ENCODE peak calls at places on chromosomes 1 and 21, in eight cellular contexts. A is foreskin fibroblast; Y is cardiac fibroblast; I is hepatocyte; H is coronary artery; O is AG10803; R is SJSA1; X is CD8-positive, alpha-beta memory T cell. C is an unnamed sample.

GRCh38 chr1:184036517-184036949 is 995 bp downstream of the COLGALT2 start:
- DNase-seq in X (no peak), A (no peak), Y (peak), I (no peak), H (no peak), O (peak), R (peak), C (no peak)

GRCh38 chr21:18522181-18522771 is 118.7 kb upstream of the TMPRSS15 start:
- DNase-seq in R (no peak), O (no peak), A (no peak), H (no peak), X (no peak), Y (no peak), I (peak), C (peak)

GRCh38 chr1:64195089-64195410 is 8.4 kb upstream of the UBE2U start:
- DNase-seq in X (no peak), H (no peak), R (no peak), A (no peak), I (no peak), O (peak), Y (no peak), C (no peak)

GRCh38 chr1:247681288-247681897 is 1.9 kb upstream of the OR13G1 start:
- DNase-seq in Y (peak), O (peak), A (no peak), I (peak), X (no peak), R (no peak), H (no peak), C (peak)

GRCh38 chr1:77639056-77639455 is 43.4 kb downstream of the ZZZ3 start:
- DNase-seq in A (peak), O (peak), R (peak), H (no peak), X (no peak), I (no peak), Y (peak), C (peak)

GRCh38 chr1:1283821-1284220 is 3.6 kb downstream of the SCNN1D start:
- DNase-seq in H (no peak), X (no peak), Y (no peak), I (no peak), R (no peak), A (no peak), O (no peak), C (no peak)

GRCh38 chr21:45537111-45537745 is 5.0 kb downstream of the SLC19A1 start:
- DNase-seq in H (no peak), X (no peak), R (no peak), O (no peak), I (no peak), A (no peak), Y (no peak), C (no peak)

GRCh38 chr1:93518516-93518915 is 70.6 kb downstream of the FNBP1L start:
- DNase-seq in R (no peak), O (peak), A (no peak), Y (no peak), X (no peak), H (no peak), I (no peak), C (no peak)

GRCh38 chr1:201742955-201743805 is 85.8 kb upstream of the IPO9 start:
- DNase-seq in H (no peak), X (no peak), R (no peak), I (no peak), Y (no peak), A (no peak), O (peak), C (no peak)

GRCh38 chr1:227210604-227211003 is 107.7 kb downstream of the CDC42BPA start:
- DNase-seq in Y (no peak), X (no peak), A (no peak), H (no peak), O (no peak), R (no peak), I (no peak), C (no peak)

GRCh38 chr1:47618830-47619229 is 181.0 kb downstream of the FOXD2 start:
- DNase-seq in X (no peak), I (no peak), Y (no peak), A (no peak), R (no peak), O (no peak), H (peak), C (no peak)

GRCh38 chr1:26820784-26821269 is 5.7 kb upstream of the ZDHHC18 start:
- DNase-seq in I (no peak), H (no peak), R (no peak), Y (no peak), O (no peak), X (no peak), A (no peak), C (no peak)

GRCh38 chr1:8370046-8370881 is 52.4 kb downstream of the SLC45A1 start:
- DNase-seq in I (no peak), H (peak), R (peak), A (no peak), O (peak), X (no peak), Y (no peak), C (peak)

GRCh38 chr1:212782422-212783154 is 9.0 kb downstream of the NSL1 start:
- DNase-seq in Y (peak), X (no peak), H (no peak), A (peak), R (peak), O (peak), I (peak), C (peak)

GRCh38 chr1:175633801-175634200 is 109.6 kb downstream of the TNR start:
- DNase-seq in R (no peak), X (no peak), A (no peak), I (no peak), O (no peak), H (no peak), Y (no peak), C (no peak)

GRCh38 chr1:90579212-90579802 is 137.8 kb downstream of the BARHL2 start:
- DNase-seq in H (no peak), R (peak), X (no peak), O (peak), I (peak), A (peak), Y (peak), C (peak)

GRCh38 chr1:101769520-101769919 is 227.2 kb downstream of the OLFM3 start:
- DNase-seq in H (no peak), O (no peak), Y (peak), I (peak), A (no peak), R (no peak), X (no peak), C (peak)

GRCh38 chr1:50700226-50701020 is 259.6 kb downstream of the FAF1 start:
- DNase-seq in Y (no peak), A (no peak), O (no peak), I (no peak), X (no peak), R (no peak), H (no peak), C (no peak)

GRCh38 chr1:178706467-178706866 is 18.6 kb upstream of the RALGPS2 start:
- DNase-seq in O (peak), I (peak), H (no peak), X (no peak), A (peak), R (no peak), Y (peak), C (peak)

GRCh38 chr1:2526824-2527552 is 592 bp upstream of the PANK4 start:
- DNase-seq in X (peak), Y (peak), R (no peak), H (no peak), O (peak), I (peak), A (peak), C (peak)

GRCh38 chr1:17120962-17121837 is 1.9 kb upstream of the PADI2 start:
- DNase-seq in I (no peak), R (no peak), Y (peak), X (no peak), O (peak), A (no peak), H (no peak), C (peak)

GRCh38 chr1:167486090-167486824 is 32.1 kb downstream of the CD247 start:
- DNase-seq in I (no peak), O (no peak), R (no peak), Y (peak), H (no peak), X (no peak), A (no peak), C (peak)

GRCh38 chr1:235946570-235946981 is 79.9 kb upstream of the LYST start:
- DNase-seq in H (no peak), Y (peak), I (no peak), A (peak), R (peak), X (no peak), O (peak), C (peak)

DNA sequence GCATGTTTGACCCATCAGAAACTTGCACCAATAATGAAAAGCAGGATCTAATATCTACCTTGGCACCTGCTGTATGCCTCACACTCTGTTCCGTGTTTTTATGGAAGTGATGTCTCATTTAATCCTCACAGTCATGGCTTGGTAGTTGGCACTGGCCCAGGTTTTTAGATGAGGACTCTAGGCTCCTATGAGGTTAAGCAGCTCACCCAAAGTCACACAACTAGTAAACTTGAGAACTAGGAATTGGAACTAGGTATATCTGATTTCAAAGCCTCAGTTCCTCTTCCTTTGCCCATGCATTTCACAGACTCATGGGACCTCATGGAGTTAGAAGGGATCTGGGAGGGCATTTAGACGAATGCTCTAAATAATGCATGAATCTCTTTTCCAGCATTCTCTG is 21.3 kb upstream of the TARBP1 start:
- DNase-seq in Y (peak), R (no peak), H (no peak), I (no peak), A (no peak), O (peak), X (no peak), C (no peak)
- H3K4me3 ChIP-seq in Y (no peak), R (no peak), H (no peak), I (no peak), A (no peak), O (no peak), X (no peak), C (no peak)

DNA sequence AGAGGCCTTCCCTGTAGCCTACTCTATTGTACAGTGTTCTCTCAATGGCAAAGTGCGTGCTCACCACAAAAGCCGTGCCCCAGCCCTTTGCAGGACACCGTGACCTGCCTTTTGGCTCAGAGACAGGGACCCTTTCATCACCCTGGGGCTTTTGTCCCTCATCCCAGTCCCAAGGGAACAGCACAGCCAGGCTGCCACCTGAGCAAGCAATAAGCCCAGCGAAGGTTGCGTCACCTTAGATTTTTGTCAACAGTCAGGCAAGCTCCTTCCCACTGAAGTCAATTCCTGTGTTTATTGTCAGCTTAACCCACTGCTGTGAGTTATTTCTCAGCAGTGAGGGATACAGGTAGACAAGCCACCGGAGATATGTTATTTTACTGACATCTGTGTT is 4.4 kb upstream of the GRIK3 start:
- DNase-seq in H (no peak), Y (no peak), A (no peak), R (no peak), O (no peak), X (no peak), I (no peak), C (no peak)
- H3K4me3 ChIP-seq in H (no peak), Y (no peak), A (no peak), R (no peak), O (no peak), X (no peak), I (no peak), C (no peak)

GRCh38 chr1:172141351-172142000 is 279.0 kb upstream of the C1orf105 start:
- DNase-seq in Y (no peak), H (no peak), I (no peak), X (no peak), O (no peak), R (peak), A (no peak), C (no peak)
- H3K4me3 ChIP-seq in Y (peak), H (peak), I (peak), X (no peak), O (peak), R (peak), A (peak), C (peak)

GRCh38 chr1:229406798-229407197 is 27.1 kb downstream of the ACTA1 start:
- DNase-seq in H (no peak), R (no peak), A (no peak), X (no peak), I (peak), Y (no peak), O (no peak), C (no peak)

GRCh38 chr1:229410370-229410691 is 23.6 kb downstream of the ACTA1 start:
- DNase-seq in A (no peak), X (no peak), I (no peak), R (no peak), H (no peak), Y (no peak), O (no peak), C (no peak)

GRCh38 chr1:229408458-229409037 is 25.3 kb downstream of the ACTA1 start:
- DNase-seq in O (peak), R (no peak), I (peak), Y (no peak), H (no peak), A (peak), X (no peak), C (no peak)

GRCh38 chr1:229409616-229410369 is 24.1 kb downstream of the ACTA1 start:
- DNase-seq in I (peak), H (no peak), R (no peak), Y (no peak), A (no peak), X (no peak), O (no peak), C (no peak)

GRCh38 chr1:229407206-229408026 is 26.5 kb downstream of the ACTA1 start:
- DNase-seq in A (no peak), H (no peak), I (no peak), O (no peak), Y (no peak), X (no peak), R (no peak), C (no peak)
- H3K4me3 ChIP-seq in A (no peak), H (peak), I (peak), O (peak), Y (no peak), X (peak), R (no peak), C (no peak)

C was measured in fibroblast of pulmonary artery.